ENCODE peak calls at places on chromosomes 11 and 22, in seven cellular contexts. O is neural progenitor cell, L is heart right ventricle, Y is tibial nerve, V is adrenal gland, D is fibroblast of lung, F is cardiac muscle cell. X is an unnamed sample. For H3K36me3 and H3K9me3, the result is how much of the 10 kb centered on the place peaks cover.

GRCh38 chr22:30205281-30206115 is 41.1 kb downstream of the LIF start:
- DNase-seq in F (peak), D (peak), L (peak), O (no peak), Y (peak), V (no peak), X (peak)

GRCh38 chr11:107477820-107478219 is 20.2 kb upstream of the CWF19L2 start:
- DNase-seq in Y (no peak), O (no peak), L (no peak), V (no peak), D (no peak), F (no peak), X (no peak)

GRCh38 chr11:121687961-121688566 is 235.3 kb upstream of the SORL1-AS1 start:
- DNase-seq in V (no peak), F (peak), L (no peak), O (peak), Y (no peak), D (peak), X (peak)

GRCh38 chr11:45683285-45684058 is 18.1 kb upstream of the CHST1 start:
- DNase-seq in F (no peak), L (no peak), D (no peak), Y (no peak), O (no peak), V (no peak), X (no peak)

GRCh38 chr11:69215784-69216415 is 60.2 kb downstream of the SMIM38 start:
- DNase-seq in D (peak), L (no peak), V (no peak), Y (no peak), O (no peak), F (no peak), X (peak)

GRCh38 chr22:36048911-36049677 is 20.5 kb upstream of the RBFOX2 start:
- DNase-seq in V (no peak), D (peak), L (no peak), O (no peak), F (peak), Y (no peak), X (peak)

GRCh38 chr11:31645747-31646146 is 136.2 kb downstream of the ELP4 start:
- DNase-seq in Y (no peak), F (peak), D (peak), L (no peak), V (no peak), O (no peak), X (peak)

GRCh38 chr22:29310065-29310862 is 3.8 kb downstream of the GAS2L1 start:
- DNase-seq in L (no peak), D (no peak), Y (no peak), V (no peak), O (no peak), F (no peak), X (no peak)

GRCh38 chr11:26578998-26579635 is 7.1 kb upstream of the MUC15 start:
- DNase-seq in F (no peak), L (no peak), O (no peak), Y (no peak), V (no peak), D (peak), X (no peak)

GRCh38 chr11:35111171-35112055 is 27.6 kb upstream of the CD44 start:
- DNase-seq in O (no peak), V (no peak), F (peak), L (no peak), D (peak), Y (no peak), X (peak)

GRCh38 chr11:79675081-79675480 is 234.3 kb upstream of the TENM4 start:
- DNase-seq in Y (no peak), O (no peak), L (no peak), F (no peak), D (no peak), V (no peak), X (no peak)

GRCh38 chr22:19571207-19571795 is 47.1 kb upstream of the CLDN5 start:
- DNase-seq in F (peak), Y (no peak), L (no peak), O (no peak), V (no peak), D (peak), X (no peak)

GRCh38 chr11:655036-655726 is 18.1 kb downstream of the DRD4 start:
- DNase-seq in Y (no peak), V (no peak), O (no peak), L (no peak), F (no peak), D (no peak), X (no peak)
- H3K36me3 ChIP-seq in Y (under half), V (under half), O (under half), L (under half), F (under half), D (under half), X (half or more)

DNA sequence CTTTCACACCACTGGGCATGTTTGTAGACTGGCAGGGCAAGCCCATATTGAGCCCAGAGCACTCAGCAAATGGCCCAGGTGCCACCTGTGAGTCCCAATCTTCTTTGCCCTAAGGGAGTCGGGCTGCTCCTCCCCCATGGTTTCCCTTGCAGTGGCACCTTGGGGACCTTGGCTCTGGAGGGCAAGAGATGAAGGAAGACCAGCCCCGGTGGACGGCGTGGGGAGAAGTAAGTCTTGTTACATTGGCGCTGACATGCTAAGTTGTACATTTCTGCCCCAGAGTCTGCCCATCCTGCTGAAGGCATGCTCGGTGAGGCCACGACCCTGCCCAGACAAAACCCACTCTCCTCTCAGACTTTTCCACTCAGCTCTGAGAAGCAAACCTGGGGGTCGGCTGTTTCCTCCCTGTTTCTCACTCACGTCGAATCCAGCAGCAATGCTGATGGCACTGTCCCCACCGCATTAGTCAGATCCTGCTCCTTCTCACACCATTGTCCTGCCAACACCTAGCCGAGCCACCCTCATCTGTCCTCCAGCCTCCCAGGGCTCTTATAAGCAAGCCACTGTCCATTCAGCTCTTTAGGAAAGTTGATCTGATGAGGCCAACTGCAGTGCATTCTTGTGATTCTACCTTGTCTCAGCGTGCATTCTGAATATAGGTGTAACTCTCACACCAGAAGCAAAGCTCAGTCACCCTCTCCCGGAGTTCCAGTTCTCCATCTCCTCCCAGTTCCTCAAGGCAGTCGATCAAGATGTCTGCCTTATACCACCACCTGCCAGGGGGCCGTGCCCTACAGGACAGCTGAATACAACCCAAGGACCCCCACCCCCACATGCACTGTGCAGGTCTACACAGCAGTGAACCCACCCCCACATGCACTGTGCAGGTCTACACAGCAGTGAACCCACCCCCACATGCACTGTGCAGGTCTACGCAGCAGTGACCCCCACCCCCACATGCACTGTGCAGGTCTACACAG is 827.1 kb downstream of the TBC1D22A start:
- DNase-seq in V (no peak), L (no peak), O (no peak), Y (no peak), F (no peak), D (no peak), X (no peak)
- H3K9me3 ChIP-seq in V (under half), L (under half), O (under half), Y (under half), F (under half), D (under half), X (under half)

DNA sequence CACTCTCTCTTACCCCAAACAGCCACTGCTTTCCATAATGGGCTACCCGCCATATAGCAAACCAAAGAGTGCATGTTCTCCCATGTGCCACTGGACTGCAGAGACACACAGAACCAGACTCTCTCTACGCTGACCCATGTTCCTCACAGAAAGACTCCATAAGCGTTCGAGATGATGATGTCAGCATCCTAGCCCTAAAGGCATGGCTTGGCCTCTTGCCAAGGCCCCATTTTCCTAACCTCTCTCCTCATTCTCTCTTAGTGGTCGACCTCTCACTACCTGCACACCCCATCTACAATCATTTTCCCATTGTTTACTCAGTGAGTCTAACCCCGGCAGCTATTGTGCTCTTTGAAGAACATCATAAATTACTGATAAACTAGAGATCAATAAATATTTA is 4.9 kb downstream of the NDUFC2 start:
- DNase-seq in O (no peak), V (no peak), F (no peak), D (no peak), L (no peak), Y (no peak), X (no peak)
- H3K36me3 ChIP-seq in O (under half), V (under half), F (under half), D (under half), L (under half), Y (under half), X (under half)

GRCh38 chr22:48539261-48539660 is 1288.4 kb downstream of the BRD1 start:
- DNase-seq in O (no peak), V (no peak), L (no peak), Y (no peak), F (no peak), D (no peak), X (no peak)
- H3K9me3 ChIP-seq in O (under half), V (under half), L (under half), Y (under half), F (under half), D (under half), X (under half)

GRCh38 chr11:114075343-114075610 is 15.8 kb downstream of the ZBTB16 start:
- DNase-seq in Y (no peak), L (no peak), F (no peak), D (no peak), V (no peak), O (no peak), X (no peak)

GRCh38 chr11:114077482-114078305 is 18.2 kb downstream of the ZBTB16 start:
- DNase-seq in L (no peak), F (no peak), V (no peak), Y (no peak), D (no peak), O (no peak), X (no peak)

GRCh38 chr11:114076974-114077373 is 17.5 kb downstream of the ZBTB16 start:
- DNase-seq in L (no peak), F (no peak), D (no peak), O (peak), Y (no peak), V (no peak), X (no peak)

GRCh38 chr11:114074546-114075342 is 15.2 kb downstream of the ZBTB16 start:
- DNase-seq in Y (no peak), O (no peak), V (no peak), L (no peak), D (no peak), F (no peak), X (no peak)

GRCh38 chr11:114075891-114076441 is 16.5 kb downstream of the ZBTB16 start:
- DNase-seq in F (peak), D (peak), O (peak), V (peak), L (no peak), Y (no peak), X (peak)
- H3K36me3 ChIP-seq in F (under half), D (under half), O (under half), V (under half), L (under half), Y (under half), X (under half)

DNA sequence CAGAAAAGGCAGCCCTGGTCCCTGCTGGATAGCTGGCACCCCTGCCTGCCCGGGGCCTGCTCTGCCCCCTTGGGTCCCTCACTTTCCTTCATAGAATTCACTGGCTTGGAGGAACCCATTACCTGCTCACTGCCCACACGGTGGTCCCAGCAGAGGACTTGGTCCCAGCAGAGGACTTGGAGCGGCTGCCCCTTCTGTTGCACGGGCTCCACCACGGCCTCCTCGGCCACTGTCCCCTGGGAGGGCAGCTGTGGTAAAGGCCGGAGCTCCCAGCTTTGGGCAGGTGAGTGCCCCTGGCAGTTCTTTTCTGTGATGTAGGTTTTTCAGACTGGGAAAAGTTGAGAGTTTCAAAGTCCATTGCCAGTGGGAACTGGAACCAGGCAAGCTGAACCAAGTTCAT is 25.9 kb downstream of the BRSK2 start:
- DNase-seq in O (no peak), L (no peak), F (no peak), Y (no peak), V (no peak), D (no peak), X (no peak)
- H3K9me3 ChIP-seq in O (under half), L (under half), F (under half), Y (under half), V (under half), D (under half), X (under half)

GRCh38 chr22:44894321-44894720 is 115.5 kb downstream of the PHF21B start:
- DNase-seq in F (no peak), Y (no peak), O (no peak), V (no peak), L (no peak), D (no peak), X (no peak)
- H3K36me3 ChIP-seq in F (under half), Y (under half), O (under half), V (under half), L (under half), D (under half), X (under half)

GRCh38 chr11:59918987-59919589 is 19.1 kb upstream of the OOSP1 start:
- DNase-seq in O (peak), V (peak), L (no peak), Y (no peak), D (peak), F (peak), X (peak)

GRCh38 chr11:59918494-59918893 is 19.7 kb upstream of the OOSP1 start:
- DNase-seq in F (peak), D (peak), L (no peak), V (no peak), Y (no peak), O (no peak), X (peak)

GRCh38 chr11:59923813-59924212 is 14.4 kb upstream of the OOSP1 start:
- DNase-seq in Y (no peak), O (no peak), F (peak), D (no peak), V (no peak), L (no peak), X (no peak)
- H3K9me3 ChIP-seq in Y (under half), O (under half), F (under half), D (under half), V (under half), L (under half), X (under half)

DNA sequence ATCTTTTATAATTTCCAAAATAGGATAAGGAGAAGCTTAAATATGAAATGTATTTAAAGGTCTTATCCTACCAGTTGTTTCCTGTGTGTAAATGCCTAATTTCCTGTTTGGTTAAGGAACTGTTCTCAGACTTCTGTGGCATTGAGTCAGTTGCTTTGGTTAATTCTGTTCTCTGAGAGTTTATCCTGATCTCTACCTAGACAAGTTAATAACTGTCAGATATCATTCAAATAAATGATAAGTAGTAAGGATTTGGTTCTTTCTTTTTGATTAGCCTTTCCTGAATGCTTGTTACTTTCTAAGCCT is 39.5 kb downstream of the CTNND1 start:
- DNase-seq in V (no peak), F (no peak), Y (no peak), L (no peak), O (no peak), D (no peak), X (no peak)
- H3K36me3 ChIP-seq in V (half or more), F (half or more), Y (under half), L (under half), O (under half), D (under half), X (half or more)

X was measured in MG63.